ENCODE peak calls at places on chromosome 2, in eight cellular contexts. F, N, C, Y, O, V, U and R are unnamed samples.

GRCh38 chr2:181313845-181314244 is 143.3 kb upstream of the ITGA4 start:
- DNase-seq in Y (no peak), O (no peak), F (no peak), V (no peak), C (no peak), U (no peak), N (no peak), R (no peak)

GRCh38 chr2:148814853-148815419 is 60.1 kb upstream of the KIF5C start:
- DNase-seq in V (peak; percentile 33), Y (no peak), F (no peak), C (peak; percentile 37), O (no peak), U (no peak), N (peak; percentile 29), R (peak; percentile 28)

GRCh38 chr2:66470199-66470598 is 35.3 kb downstream of the MEIS1 start:
- DNase-seq in U (no peak), N (no peak), Y (no peak), O (no peak), V (no peak), C (no peak), F (no peak), R (no peak)

GRCh38 chr2:121285077-121285449 is at the start of gene TFCP2L1:
- DNase-seq in V (peak; percentile 83), F (no peak), O (peak; percentile 43), U (peak; percentile 40), N (no peak), Y (no peak), C (no peak), R (no peak)

GRCh38 chr2:8364668-8365067 is 317.2 kb upstream of the ID2 start:
- DNase-seq in U (no peak), Y (no peak), F (no peak), N (no peak), O (peak; percentile 13), V (no peak), C (no peak), R (no peak)

GRCh38 chr2:73832905-73833304 is 4.1 kb downstream of the STAMBP start:
- DNase-seq in V (no peak), N (peak; percentile 53), C (no peak), Y (no peak), O (peak; percentile 68), U (peak; percentile 32), F (no peak), R (no peak)

GRCh38 chr2:196853301-196854087 is 44.3 kb upstream of the C2orf66 start:
- DNase-seq in Y (no peak), O (no peak), C (no peak), U (no peak), N (no peak), F (no peak), V (no peak), R (no peak)

GRCh38 chr2:158460632-158461297 is 4.0 kb downstream of the PKP4 start:
- DNase-seq in V (no peak), F (no peak), Y (no peak), N (no peak), C (no peak), U (peak; percentile 42), O (no peak), R (no peak)

GRCh38 chr2:167381349-167381748 is 493.1 kb downstream of the XIRP2 start:
- DNase-seq in V (no peak), C (no peak), Y (no peak), N (no peak), O (no peak), F (no peak), U (no peak), R (no peak)

GRCh38 chr2:175203621-175204496 is 22.3 kb upstream of the ATP5MC3 start:
- DNase-seq in U (peak; percentile 58), Y (peak; percentile 76), N (peak; percentile 47), C (peak; percentile 63), F (peak; percentile 31), O (peak; percentile 67), V (peak; percentile 59), R (no peak)

DNA sequence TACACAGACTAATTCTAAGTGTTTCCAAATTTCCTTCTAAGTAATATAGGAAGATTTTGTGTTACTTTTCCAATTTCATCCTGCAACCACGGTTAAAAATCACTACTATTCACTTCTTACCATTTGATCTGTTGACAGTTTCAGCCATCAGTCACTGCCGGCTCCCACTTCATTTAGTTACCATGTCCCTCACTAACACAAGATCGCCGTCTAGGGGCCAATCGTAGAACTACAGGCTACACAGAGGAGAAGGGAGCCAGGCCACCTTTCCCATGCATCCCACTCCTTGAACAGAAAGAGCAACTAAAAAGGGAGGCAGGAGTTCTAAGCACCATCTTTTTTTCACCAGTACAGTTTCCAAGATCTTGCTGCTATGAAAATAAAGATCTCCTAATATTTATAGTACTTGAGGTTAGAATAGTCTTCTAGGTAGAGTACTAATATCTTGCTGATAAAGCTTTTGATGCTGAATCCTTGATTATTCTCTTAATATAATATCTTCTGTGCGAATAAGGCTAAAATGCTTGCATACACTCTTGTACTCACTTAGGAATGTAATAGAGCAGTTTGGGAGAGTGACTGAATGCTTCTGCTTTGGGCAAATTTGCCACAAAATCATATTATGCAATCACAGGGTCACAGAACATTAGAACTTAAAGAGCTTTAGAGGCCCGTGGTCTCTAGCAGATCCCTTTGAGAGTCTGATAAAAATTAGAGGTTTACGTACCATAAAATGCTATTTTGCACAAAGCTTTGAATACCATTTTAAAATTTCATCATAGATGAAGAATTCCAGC is 39.5 kb upstream of the CYP1B1 start:
- DNase-seq in N (peak; percentile 51), Y (peak; percentile 84), C (peak; percentile 77), O (peak; percentile 82), V (peak; percentile 86), F (peak; percentile 75), U (peak; percentile 76), R (peak; percentile 60)
- H3K4me1 ChIP-seq in N (peaks cover 4% of the 10 kb centered on the region), Y (peaks cover 28% of the 10 kb centered on the region), C (peaks cover 19% of the 10 kb centered on the region), O (peaks cover 10% of the 10 kb centered on the region), V (peaks cover 3% of the 10 kb centered on the region), F (no peaks in the 10 kb centered on the region), U (no peaks in the 10 kb centered on the region), R (peaks cover 11% of the 10 kb centered on the region)

GRCh38 chr2:233419626-233420431 is 65.5 kb downstream of the DGKD start:
- DNase-seq in N (peak; percentile 31), O (peak; percentile 61), F (peak; percentile 48), C (no peak), U (no peak), V (peak; percentile 76), Y (peak; percentile 32), R (no peak)

GRCh38 chr2:233422050-233422639 is 67.9 kb downstream of the DGKD start:
- DNase-seq in F (peak; percentile 80), U (peak; percentile 38), C (no peak), O (peak; percentile 97), Y (peak; percentile 93), V (peak; percentile 93), N (no peak), R (no peak)

GRCh38 chr2:233422649-233423435 is 68.5 kb downstream of the DGKD start:
- DNase-seq in V (no peak), C (no peak), U (no peak), O (no peak), Y (no peak), F (peak; percentile 8), N (no peak), R (no peak)

GRCh38 chr2:233423436-233423860 is 69.2 kb downstream of the DGKD start:
- DNase-seq in O (no peak), C (no peak), F (peak; percentile 11), U (no peak), N (no peak), V (peak; percentile 23), Y (no peak), R (no peak)

GRCh38 chr2:233421091-233421816 is 67.0 kb downstream of the DGKD start:
- DNase-seq in U (no peak), C (no peak), V (peak; percentile 29), Y (no peak), O (no peak), F (peak; percentile 15), N (no peak), R (no peak)
- H3K4me3 ChIP-seq in U (no peak overlapping the region), C (no peak overlapping the region), V (peak overlapping the region; percentile 38), Y (no peak overlapping the region), O (peak overlapping the region; percentile 47), F (no peak overlapping the region), N (no peak overlapping the region), R (no peak overlapping the region)

GRCh38 chr2:54558976-54559410 is 102.9 kb downstream of the SPTBN1 start:
- DNase-seq in V (no peak), C (no peak), O (no peak), U (peak; percentile 44), N (no peak), F (no peak), Y (no peak), R (no peak)

GRCh38 chr2:54561010-54561409 is 104.9 kb downstream of the SPTBN1 start:
- DNase-seq in U (no peak), O (no peak), F (no peak), N (no peak), C (no peak), V (no peak), Y (no peak), R (no peak)

GRCh38 chr2:54561795-54562592 is 105.9 kb downstream of the SPTBN1 start:
- DNase-seq in Y (no peak), C (no peak), F (no peak), O (no peak), U (no peak), N (no peak), V (no peak), R (no peak)

GRCh38 chr2:54559593-54560145 is 103.5 kb downstream of the SPTBN1 start:
- DNase-seq in N (peak; percentile 87), Y (no peak), F (no peak), C (peak; percentile 71), U (peak; percentile 47), V (no peak), O (peak; percentile 65), R (peak; percentile 37)

DNA sequence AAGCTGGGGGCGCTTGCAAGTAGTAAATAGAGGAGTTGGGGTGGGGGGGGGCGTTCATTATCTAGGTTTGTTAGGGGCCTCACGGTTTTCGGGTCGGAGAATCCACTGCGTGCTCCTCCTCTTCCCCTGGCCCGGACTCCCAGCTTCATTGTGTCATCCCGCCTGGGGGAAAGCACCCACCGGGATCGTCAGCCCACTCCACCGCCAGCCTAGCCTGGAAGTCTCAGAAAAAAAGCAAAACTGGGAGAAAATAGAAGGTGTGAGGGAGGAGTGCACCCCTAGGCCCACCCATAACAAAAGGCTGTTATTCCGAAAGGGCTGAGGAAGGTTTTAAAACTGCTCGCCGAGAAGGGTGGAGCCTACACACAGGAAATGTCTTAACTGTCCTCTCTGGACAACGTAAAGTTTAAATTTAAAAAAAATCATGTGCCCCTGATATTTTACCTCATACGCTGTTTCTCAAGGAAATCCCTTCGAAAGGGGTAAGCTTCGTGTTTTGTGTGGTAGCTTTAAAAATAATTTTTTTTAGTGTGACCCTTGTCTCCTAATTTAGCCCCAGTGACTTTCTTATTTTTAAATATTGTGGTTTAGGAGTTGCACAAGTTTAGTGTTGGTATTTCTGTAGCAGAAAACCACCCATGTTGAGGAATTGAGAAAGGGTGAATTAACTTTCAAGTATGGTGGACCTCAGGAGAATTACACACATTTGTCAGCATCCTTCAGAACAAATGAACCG is 104.2 kb downstream of the SPTBN1 start:
- DNase-seq in N (peak; percentile 59), F (peak; percentile 63), O (peak; percentile 64), V (no peak), C (peak; percentile 55), Y (peak; percentile 82), U (peak; percentile 54), R (peak; percentile 59)
- TF ChIP-seq POLR2A in N (peak; percentile 28), F (no peak), O (no peak), V (no peak), C (peak; percentile 45), Y (no peak), U (peak; percentile 72), R (no peak)

DNA sequence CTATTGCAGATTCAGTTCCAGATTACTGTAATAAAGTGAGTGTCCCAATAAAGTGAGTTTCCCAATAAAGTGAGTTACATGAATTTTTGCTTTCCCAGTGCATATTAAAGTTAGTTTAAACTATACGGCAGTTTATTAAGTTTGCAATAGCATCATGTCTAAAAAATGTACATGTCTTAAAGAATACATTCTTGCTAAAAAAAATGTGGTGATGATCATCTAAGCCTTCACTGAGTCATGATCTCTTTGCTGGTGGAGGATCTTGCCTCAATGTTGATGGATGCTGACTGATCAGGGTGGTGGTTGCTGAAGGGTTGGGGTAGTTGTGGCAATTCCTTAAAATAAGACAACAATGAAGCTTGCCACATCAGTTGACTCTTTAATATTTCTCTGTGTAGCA is 664.2 kb downstream of the TDRD15 start:
- DNase-seq in Y (no peak), U (no peak), C (no peak), N (peak; percentile 79), O (no peak), F (no peak), V (no peak), R (no peak)
- H3K4me1 ChIP-seq in Y (no peaks in the 10 kb centered on the region), U (no peaks in the 10 kb centered on the region), C (no peaks in the 10 kb centered on the region), N (peaks cover 1% of the 10 kb centered on the region), O (no peaks in the 10 kb centered on the region), F (no peaks in the 10 kb centered on the region), V (no peaks in the 10 kb centered on the region), R (no peaks in the 10 kb centered on the region)